ENCODE peak calls at places on chromosome 9, in four cellular contexts. One of them, this sample, is unnamed.

GRCh38 chr9:21070171-21070571 is 7.6 kb downstream of the IFNB1 start:
- DNase-seq in hepatic stellate cell: peak; percentile 21
- DNase-seq in B cell: no peak
- DNase-seq in fibroblast of the conjunctiva: peak; percentile 90
- DNase-seq in this sample: peak; percentile 80

GRCh38 chr9:120996409-120996808 is 53.7 kb downstream of the C5 start:
- DNase-seq in hepatic stellate cell: no peak
- DNase-seq in B cell: no peak
- DNase-seq in fibroblast of the conjunctiva: no peak
- DNase-seq in this sample: no peak

GRCh38 chr9:112334319-112334828 is 955 bp upstream of the PTBP3 start:
- DNase-seq in hepatic stellate cell: no peak
- DNase-seq in B cell: peak; percentile 45
- DNase-seq in fibroblast of the conjunctiva: no peak
- DNase-seq in this sample: no peak

GRCh38 chr9:120392245-120392644 is 187.7 kb downstream of the CDK5RAP2 start:
- DNase-seq in hepatic stellate cell: no peak
- DNase-seq in B cell: no peak
- DNase-seq in fibroblast of the conjunctiva: no peak
- DNase-seq in this sample: no peak

GRCh38 chr9:37100317-37100716 is 20.1 kb upstream of the ZCCHC7 start:
- DNase-seq in hepatic stellate cell: no peak
- DNase-seq in B cell: no peak
- DNase-seq in fibroblast of the conjunctiva: no peak
- DNase-seq in this sample: no peak

GRCh38 chr9:137771580-137771979 is 106.0 kb upstream of the CACNA1B start:
- DNase-seq in hepatic stellate cell: no peak
- DNase-seq in B cell: no peak
- DNase-seq in fibroblast of the conjunctiva: no peak
- DNase-seq in this sample: no peak

GRCh38 chr9:91164724-91165520 is 196.8 kb downstream of the AUH start:
- DNase-seq in hepatic stellate cell: peak; percentile 95
- DNase-seq in B cell: peak; percentile 51
- DNase-seq in fibroblast of the conjunctiva: peak; percentile 85
- DNase-seq in this sample: peak; percentile 74

GRCh38 chr9:20197976-20198685 is 409.3 kb upstream of the SLC24A2 start:
- DNase-seq in hepatic stellate cell: no peak
- DNase-seq in B cell: no peak
- DNase-seq in fibroblast of the conjunctiva: no peak
- DNase-seq in this sample: no peak

GRCh38 chr9:94065535-94065961 is 18.7 kb upstream of the PTPDC1 start:
- DNase-seq in hepatic stellate cell: peak; percentile 39
- DNase-seq in B cell: peak; percentile 75
- DNase-seq in fibroblast of the conjunctiva: peak; percentile 88
- DNase-seq in this sample: peak; percentile 89

GRCh38 chr9:93126825-93127368 is 7.2 kb downstream of the NINJ1 start:
- DNase-seq in hepatic stellate cell: no peak
- DNase-seq in B cell: no peak
- DNase-seq in fibroblast of the conjunctiva: no peak
- DNase-seq in this sample: no peak

This sample was measured in smooth muscle cell of the brain vasculature.